ENCODE peak calls at places on chromosome 11, in six cellular contexts. One of them, this sample, is unnamed.

GRCh38 chr11:66727282-66727882 is 1.6 kb downstream of the SPTBN2 start:
- DNase-seq in AG04450: no peak
- DNase-seq in progenitor cell of endocrine pancreas: no peak
- DNase-seq in epithelial cell of esophagus: peak; percentile 36
- DNase-seq in uterus: no peak
- DNase-seq in kidney: peak; percentile 78
- DNase-seq in this sample: no peak

GRCh38 chr11:69520186-69520585 is 38.7 kb downstream of the LINC01488 start:
- DNase-seq in uterus: no peak
- DNase-seq in progenitor cell of endocrine pancreas: no peak
- DNase-seq in kidney: no peak
- DNase-seq in epithelial cell of esophagus: no peak
- DNase-seq in AG04450: no peak
- DNase-seq in this sample: no peak

GRCh38 chr11:71181566-71181965 is 70.8 kb downstream of the SHANK2 start:
- DNase-seq in AG04450: no peak
- DNase-seq in epithelial cell of esophagus: no peak
- DNase-seq in progenitor cell of endocrine pancreas: no peak
- DNase-seq in kidney: peak; percentile 49
- DNase-seq in uterus: no peak
- DNase-seq in this sample: no peak

GRCh38 chr11:36116161-36116560 is 172.3 kb downstream of the LDLRAD3 start:
- DNase-seq in uterus: no peak
- DNase-seq in kidney: no peak
- DNase-seq in epithelial cell of esophagus: no peak
- DNase-seq in progenitor cell of endocrine pancreas: no peak
- DNase-seq in AG04450: no peak
- DNase-seq in this sample: no peak

GRCh38 chr11:116896211-116896610 is 58.8 kb upstream of the APOA1 start:
- DNase-seq in epithelial cell of esophagus: no peak
- DNase-seq in progenitor cell of endocrine pancreas: no peak
- DNase-seq in AG04450: no peak
- DNase-seq in uterus: no peak
- DNase-seq in kidney: no peak
- DNase-seq in this sample: no peak

GRCh38 chr11:112364962-112365481 is 104.4 kb upstream of the PLET1 start:
- DNase-seq in epithelial cell of esophagus: peak; percentile 88
- DNase-seq in progenitor cell of endocrine pancreas: no peak
- DNase-seq in kidney: no peak
- DNase-seq in uterus: peak; percentile 79
- DNase-seq in AG04450: peak; percentile 98
- DNase-seq in this sample: no peak

GRCh38 chr11:11471196-11471595 is 118.1 kb upstream of the CSNK2A3 start:
- DNase-seq in AG04450: no peak
- DNase-seq in epithelial cell of esophagus: peak; percentile 10
- DNase-seq in kidney: no peak
- DNase-seq in uterus: no peak
- DNase-seq in progenitor cell of endocrine pancreas: no peak
- DNase-seq in this sample: no peak

GRCh38 chr11:15878756-15879155 is 477.6 kb downstream of the SOX6 start:
- DNase-seq in AG04450: no peak
- DNase-seq in epithelial cell of esophagus: no peak
- DNase-seq in uterus: no peak
- DNase-seq in kidney: no peak
- DNase-seq in progenitor cell of endocrine pancreas: no peak
- DNase-seq in this sample: no peak

GRCh38 chr11:88507771-88508557 is 170.4 kb upstream of the CTSC start:
- DNase-seq in AG04450: no peak
- DNase-seq in uterus: no peak
- DNase-seq in progenitor cell of endocrine pancreas: no peak
- DNase-seq in kidney: no peak
- DNase-seq in epithelial cell of esophagus: no peak
- DNase-seq in this sample: no peak

GRCh38 chr11:66637557-66638176 is 836 bp upstream of the RBM4 start:
- DNase-seq in kidney: no peak
- DNase-seq in epithelial cell of esophagus: peak; percentile 4
- DNase-seq in AG04450: no peak
- DNase-seq in uterus: no peak
- DNase-seq in progenitor cell of endocrine pancreas: no peak
- DNase-seq in this sample: no peak

GRCh38 chr11:119533462-119533861 is 110.5 kb upstream of the THY1 start:
- DNase-seq in AG04450: no peak
- DNase-seq in uterus: no peak
- DNase-seq in epithelial cell of esophagus: no peak
- DNase-seq in progenitor cell of endocrine pancreas: no peak
- DNase-seq in kidney: no peak
- DNase-seq in this sample: no peak

GRCh38 chr11:17875908-17876307 is 136.9 kb downstream of the SERGEF start:
- DNase-seq in epithelial cell of esophagus: no peak
- DNase-seq in progenitor cell of endocrine pancreas: no peak
- DNase-seq in kidney: no peak
- DNase-seq in AG04450: no peak
- DNase-seq in uterus: no peak
- DNase-seq in this sample: no peak

GRCh38 chr11:78202733-78203167 is 14.0 kb downstream of the USP35 start:
- DNase-seq in kidney: no peak
- DNase-seq in uterus: no peak
- DNase-seq in AG04450: no peak
- DNase-seq in epithelial cell of esophagus: no peak
- DNase-seq in progenitor cell of endocrine pancreas: no peak
- DNase-seq in this sample: no peak

GRCh38 chr11:8368194-8368593 is 104.5 kb upstream of the LMO1 start:
- DNase-seq in progenitor cell of endocrine pancreas: no peak
- DNase-seq in uterus: no peak
- DNase-seq in AG04450: no peak
- DNase-seq in epithelial cell of esophagus: no peak
- DNase-seq in kidney: no peak
- DNase-seq in this sample: no peak

GRCh38 chr11:12761029-12761428 is 86.8 kb downstream of the TEAD1 start:
- DNase-seq in epithelial cell of esophagus: peak; percentile 65
- DNase-seq in AG04450: peak; percentile 18
- DNase-seq in progenitor cell of endocrine pancreas: no peak
- DNase-seq in kidney: no peak
- DNase-seq in uterus: no peak
- DNase-seq in this sample: no peak

GRCh38 chr11:1228921-1229451 is 6.1 kb downstream of the MUC5B start:
- DNase-seq in epithelial cell of esophagus: no peak
- DNase-seq in AG04450: no peak
- DNase-seq in progenitor cell of endocrine pancreas: no peak
- DNase-seq in kidney: peak; percentile 54
- DNase-seq in uterus: no peak
- DNase-seq in this sample: peak; percentile 66

GRCh38 chr11:76791861-76792260 is 8.7 kb downstream of the TSKU start:
- DNase-seq in AG04450: no peak
- DNase-seq in kidney: no peak
- DNase-seq in uterus: no peak
- DNase-seq in epithelial cell of esophagus: peak; percentile 76
- DNase-seq in progenitor cell of endocrine pancreas: no peak
- DNase-seq in this sample: peak; percentile 82

GRCh38 chr11:93248602-93249001 is 50.8 kb upstream of the SLC36A4 start:
- DNase-seq in kidney: no peak
- DNase-seq in AG04450: no peak
- DNase-seq in progenitor cell of endocrine pancreas: no peak
- DNase-seq in uterus: no peak
- DNase-seq in epithelial cell of esophagus: peak; percentile 10
- DNase-seq in this sample: no peak

DNA sequence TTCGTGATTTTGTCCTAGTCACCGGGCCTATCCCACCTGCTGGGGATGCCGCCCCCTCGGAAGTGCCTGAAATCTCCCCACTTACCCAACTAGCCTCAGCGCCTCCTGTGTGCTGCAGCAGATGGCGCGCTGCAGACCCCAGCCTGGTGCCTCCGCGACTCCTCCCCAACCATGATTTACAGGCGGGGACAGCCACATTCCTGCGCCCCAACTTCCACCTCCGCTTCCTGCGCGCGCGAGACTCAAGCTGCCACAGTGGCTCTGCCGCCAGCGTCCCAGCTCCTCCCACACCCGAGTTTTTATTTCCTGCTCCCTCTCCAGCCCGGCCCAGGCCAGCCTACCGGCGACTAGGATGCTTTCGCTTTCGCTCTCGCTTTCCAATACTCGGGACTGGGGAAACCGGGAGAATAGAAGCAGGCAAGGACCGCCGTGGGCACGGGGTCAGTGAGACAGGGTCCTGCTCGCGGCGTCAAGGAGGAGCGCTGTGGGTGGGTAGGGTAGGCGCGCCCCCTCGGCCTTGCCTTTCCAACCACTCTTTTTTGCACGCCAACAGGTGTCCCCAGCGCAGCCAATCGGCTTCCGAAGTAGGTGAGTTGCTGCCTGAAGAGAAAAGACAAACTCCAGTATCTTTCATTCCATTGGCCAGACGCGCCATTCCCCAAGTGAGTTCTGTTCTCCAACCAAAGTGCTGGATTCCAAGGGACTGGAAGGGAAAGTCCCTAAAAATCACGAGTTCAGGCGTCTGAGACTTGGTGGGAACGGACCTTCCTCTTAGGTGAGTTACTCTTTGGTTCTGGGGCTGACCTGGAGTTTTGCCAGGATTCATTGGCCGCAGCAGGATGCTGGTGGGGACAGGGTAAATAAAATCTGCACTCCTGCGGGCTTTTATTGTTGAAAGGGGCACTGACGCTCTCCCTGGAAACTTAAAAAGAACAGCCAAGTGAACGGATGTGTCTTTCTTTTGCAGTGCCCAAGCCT is at the start of gene FAM111A:
- DNase-seq in progenitor cell of endocrine pancreas: peak; percentile 67
- DNase-seq in epithelial cell of esophagus: peak; percentile 97
- DNase-seq in kidney: peak; percentile 96
- DNase-seq in AG04450: peak; percentile 65
- DNase-seq in uterus: peak; percentile 87
- DNase-seq in this sample: peak; percentile 95
- TF ChIP-seq CTCF in progenitor cell of endocrine pancreas: peak; percentile 49
- TF ChIP-seq CTCF in epithelial cell of esophagus: peak; percentile 14
- TF ChIP-seq CTCF in kidney: no peak
- TF ChIP-seq CTCF in AG04450: peak; percentile 43
- TF ChIP-seq CTCF in uterus: no peak
- TF ChIP-seq CTCF in this sample: peak; percentile 15

DNA sequence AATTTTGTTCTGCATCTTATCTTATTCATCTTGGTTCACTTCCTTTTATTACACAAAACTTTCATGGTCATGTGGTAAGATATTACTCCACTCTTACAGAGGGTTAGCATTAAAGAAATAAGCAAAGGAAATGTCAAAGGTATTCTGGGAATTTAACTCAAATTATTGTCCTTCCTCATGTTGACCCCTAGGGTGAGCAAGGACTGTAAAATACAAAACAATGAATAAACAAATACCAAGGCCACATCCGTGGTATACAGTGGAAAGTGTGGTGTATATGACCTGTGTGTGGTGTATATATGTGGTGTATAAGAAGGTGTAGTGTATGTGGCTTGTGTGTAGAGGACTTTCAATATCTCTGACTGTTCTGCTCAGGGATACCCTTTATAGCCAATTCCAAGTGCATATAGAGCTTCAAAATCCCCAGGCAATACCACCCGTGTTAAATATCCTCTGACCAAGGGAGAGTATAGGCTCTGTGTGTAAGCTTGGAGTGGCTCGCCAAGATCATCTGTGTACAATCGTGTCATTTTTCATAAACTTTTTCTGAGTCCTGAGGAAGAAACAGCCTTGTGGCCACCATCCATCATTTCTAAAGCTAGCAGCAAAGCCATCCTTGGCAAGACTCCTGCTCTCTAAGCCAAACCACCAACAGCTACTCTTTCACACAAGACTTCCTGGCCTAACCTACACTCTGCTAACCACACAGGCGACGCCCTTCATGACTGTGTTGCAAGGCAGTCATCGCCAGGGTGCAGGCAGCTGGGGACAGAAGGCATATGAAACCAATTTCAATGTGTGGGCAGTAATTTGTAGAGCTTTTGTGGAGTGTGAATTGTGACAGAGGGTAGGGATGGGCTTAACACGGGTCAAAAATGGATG is 548.0 kb downstream of the ETS1 start:
- DNase-seq in progenitor cell of endocrine pancreas: no peak
- DNase-seq in uterus: no peak
- DNase-seq in AG04450: no peak
- DNase-seq in epithelial cell of esophagus: peak; percentile 81
- DNase-seq in kidney: peak; percentile 78
- DNase-seq in this sample: peak; percentile 65
- TF ChIP-seq CTCF in progenitor cell of endocrine pancreas: peak; percentile 17
- TF ChIP-seq CTCF in uterus: no peak
- TF ChIP-seq CTCF in AG04450: peak; percentile 18
- TF ChIP-seq CTCF in epithelial cell of esophagus: no peak
- TF ChIP-seq CTCF in kidney: no peak
- TF ChIP-seq CTCF in this sample: no peak

GRCh38 chr11:126438691-126439090 is 83.2 kb downstream of the ST3GAL4 start:
- DNase-seq in uterus: no peak
- DNase-seq in AG04450: no peak
- DNase-seq in kidney: no peak
- DNase-seq in progenitor cell of endocrine pancreas: no peak
- DNase-seq in epithelial cell of esophagus: no peak
- DNase-seq in this sample: no peak

GRCh38 chr11:126436209-126436608 is 80.7 kb downstream of the ST3GAL4 start:
- DNase-seq in uterus: no peak
- DNase-seq in progenitor cell of endocrine pancreas: no peak
- DNase-seq in epithelial cell of esophagus: no peak
- DNase-seq in kidney: no peak
- DNase-seq in AG04450: no peak
- DNase-seq in this sample: no peak

GRCh38 chr11:126440276-126440675 is 84.8 kb downstream of the ST3GAL4 start:
- DNase-seq in AG04450: no peak
- DNase-seq in progenitor cell of endocrine pancreas: no peak
- DNase-seq in kidney: no peak
- DNase-seq in uterus: no peak
- DNase-seq in epithelial cell of esophagus: no peak
- DNase-seq in this sample: no peak

GRCh38 chr11:126437731-126438130 is 82.2 kb downstream of the ST3GAL4 start:
- DNase-seq in AG04450: no peak
- DNase-seq in kidney: no peak
- DNase-seq in epithelial cell of esophagus: no peak
- DNase-seq in uterus: no peak
- DNase-seq in progenitor cell of endocrine pancreas: no peak
- DNase-seq in this sample: no peak

DNA sequence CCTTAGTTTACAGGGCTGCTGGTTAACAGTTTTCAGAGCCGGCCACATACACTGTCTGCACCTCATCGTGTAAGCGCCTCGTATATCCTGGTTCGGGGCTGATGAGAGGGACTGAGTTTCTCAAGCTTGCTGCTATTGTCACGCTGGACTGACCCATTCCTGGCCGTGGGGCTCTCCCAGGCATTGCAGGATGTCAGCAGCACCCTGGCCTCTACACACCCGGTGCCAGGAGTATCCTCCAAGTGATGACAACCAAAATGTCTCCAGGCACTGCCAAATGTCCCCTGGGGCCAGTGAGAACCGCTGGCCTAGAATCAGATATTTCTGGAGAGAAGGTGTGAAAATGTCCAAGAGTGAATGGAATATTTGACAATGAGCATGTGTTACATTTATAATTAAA is 82.8 kb downstream of the ST3GAL4 start:
- DNase-seq in AG04450: no peak
- DNase-seq in kidney: no peak
- DNase-seq in progenitor cell of endocrine pancreas: no peak
- DNase-seq in uterus: no peak
- DNase-seq in epithelial cell of esophagus: no peak
- DNase-seq in this sample: no peak
- TF ChIP-seq CTCF in AG04450: no peak
- TF ChIP-seq CTCF in kidney: no peak
- TF ChIP-seq CTCF in progenitor cell of endocrine pancreas: no peak
- TF ChIP-seq CTCF in uterus: no peak
- TF ChIP-seq CTCF in epithelial cell of esophagus: no peak
- TF ChIP-seq CTCF in this sample: no peak

GRCh38 chr11:3107608-3108182 is 50.5 kb upstream of the CARS1 start:
- DNase-seq in uterus: peak; percentile 15
- DNase-seq in progenitor cell of endocrine pancreas: peak; percentile 6
- DNase-seq in kidney: peak; percentile 74
- DNase-seq in epithelial cell of esophagus: no peak
- DNase-seq in AG04450: no peak
- DNase-seq in this sample: peak; percentile 78
- TF ChIP-seq CTCF in uterus: no peak
- TF ChIP-seq CTCF in progenitor cell of endocrine pancreas: no peak
- TF ChIP-seq CTCF in kidney: no peak
- TF ChIP-seq CTCF in epithelial cell of esophagus: no peak
- TF ChIP-seq CTCF in AG04450: no peak
- TF ChIP-seq CTCF in this sample: no peak

This sample was measured in suprapubic skin.